ENCODE peak calls at places on chromosomes 16 and 17, in nine cellular contexts. K, B, O, U, X, Q, N, L and T are unnamed samples. For H3K27me3, the result is how much of the 10 kb centered on the place peaks cover.

GRCh38 chr16:14321542-14321941 is 250.4 kb downstream of the MRTFB start:
- DNase-seq in K (no peak), B (no peak), O (no peak), U (peak), X (peak), Q (no peak), N (peak), L (no peak), T (no peak)

GRCh38 chr17:54814371-54814770 is 86.3 kb upstream of the TOM1L1 start:
- DNase-seq in K (no peak), B (no peak), O (no peak), U (no peak), X (no peak), Q (no peak), N (no peak), L (no peak), T (no peak)

GRCh38 chr17:75975757-75976174 is 3.2 kb downstream of the ACOX1 start:
- DNase-seq in K (no peak), B (no peak), O (no peak), U (no peak), X (no peak), Q (no peak), N (no peak), L (no peak), T (no peak)

GRCh38 chr17:5638596-5638995 is 54.3 kb upstream of the NLRP1 start:
- DNase-seq in K (peak), B (no peak), O (no peak), U (no peak), X (no peak), Q (no peak), N (no peak), L (no peak), T (no peak)

GRCh38 chr16:35492225-35492624 is 2032.8 kb downstream of the TP53TG3F start:
- DNase-seq in K (no peak), B (no peak), O (no peak), U (no peak), X (no peak), Q (no peak), N (no peak), L (no peak), T (no peak)

GRCh38 chr17:18968945-18969887 is 17.3 kb downstream of the SLC5A10 start:
- DNase-seq in K (peak), B (no peak), O (no peak), U (no peak), X (peak), Q (no peak), N (no peak), L (no peak), T (peak)

GRCh38 chr17:42456223-42457106 is 2.2 kb upstream of the ATP6V0A1 start:
- DNase-seq in K (no peak), B (no peak), O (peak), U (no peak), X (no peak), Q (no peak), N (no peak), L (no peak), T (no peak)

GRCh38 chr17:45129426-45129939 is 2.8 kb downstream of the PLCD3 start:
- DNase-seq in K (no peak), B (no peak), O (no peak), U (no peak), X (peak), Q (no peak), N (peak), L (no peak), T (peak)

GRCh38 chr17:77515227-77515626 is 374.5 kb downstream of the SEC14L1 start:
- DNase-seq in K (no peak), B (no peak), O (no peak), U (no peak), X (no peak), Q (no peak), N (no peak), L (no peak), T (no peak)

GRCh38 chr16:1979271-1980025 is 1.8 kb downstream of the NOXO1 start:
- DNase-seq in K (peak), B (no peak), O (no peak), U (no peak), X (no peak), Q (no peak), N (no peak), L (no peak), T (peak)

GRCh38 chr16:1983544-1984346 is at the start of gene GFER:
- DNase-seq in K (peak), B (peak), O (no peak), U (peak), X (peak), Q (no peak), N (peak), L (peak), T (peak)

GRCh38 chr17:74202879-74203432 is 522 bp upstream of the RPL38 start:
- DNase-seq in K (peak), B (no peak), O (no peak), U (peak), X (no peak), Q (no peak), N (no peak), L (peak), T (no peak)

GRCh38 chr17:2081564-2081963 is 26.7 kb downstream of the HIC1 start:
- DNase-seq in K (peak), B (no peak), O (no peak), U (no peak), X (no peak), Q (no peak), N (no peak), L (no peak), T (no peak)

GRCh38 chr16:14325502-14325901 is 254.4 kb downstream of the MRTFB start:
- DNase-seq in K (no peak), B (no peak), O (no peak), U (no peak), X (no peak), Q (no peak), N (no peak), L (no peak), T (no peak)

GRCh38 chr17:6755281-6755680 is 565 bp upstream of the XAF1 start:
- DNase-seq in K (no peak), B (no peak), O (no peak), U (no peak), X (no peak), Q (no peak), N (peak), L (peak), T (no peak)

DNA sequence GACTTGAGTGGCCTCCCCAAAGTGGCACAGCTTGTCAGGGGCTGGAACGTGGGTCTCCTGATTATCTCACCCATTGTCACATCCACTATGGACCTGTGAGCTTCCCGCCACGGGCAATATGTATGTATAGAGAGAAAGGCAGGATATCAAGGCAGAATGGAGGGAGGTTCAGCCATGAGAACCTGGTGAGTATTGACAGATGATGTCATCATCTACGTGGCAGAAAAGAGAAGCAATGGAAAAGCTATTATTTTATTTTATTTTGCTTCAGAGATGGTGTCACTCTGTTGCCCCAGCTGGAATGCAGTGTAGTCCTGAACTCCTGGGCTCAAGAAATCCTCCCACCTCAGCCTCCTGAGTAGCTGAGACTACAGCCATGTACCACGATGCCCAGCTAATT is 13.4 kb upstream of the PDK2 start:
- DNase-seq in K (no peak), B (no peak), O (no peak), U (no peak), X (no peak), Q (no peak), N (no peak), L (no peak), T (no peak)
- H3K27ac ChIP-seq in K (no peak), B (no peak), O (no peak), U (no peak), X (no peak), Q (no peak), N (no peak), L (no peak), T (no peak)

DNA sequence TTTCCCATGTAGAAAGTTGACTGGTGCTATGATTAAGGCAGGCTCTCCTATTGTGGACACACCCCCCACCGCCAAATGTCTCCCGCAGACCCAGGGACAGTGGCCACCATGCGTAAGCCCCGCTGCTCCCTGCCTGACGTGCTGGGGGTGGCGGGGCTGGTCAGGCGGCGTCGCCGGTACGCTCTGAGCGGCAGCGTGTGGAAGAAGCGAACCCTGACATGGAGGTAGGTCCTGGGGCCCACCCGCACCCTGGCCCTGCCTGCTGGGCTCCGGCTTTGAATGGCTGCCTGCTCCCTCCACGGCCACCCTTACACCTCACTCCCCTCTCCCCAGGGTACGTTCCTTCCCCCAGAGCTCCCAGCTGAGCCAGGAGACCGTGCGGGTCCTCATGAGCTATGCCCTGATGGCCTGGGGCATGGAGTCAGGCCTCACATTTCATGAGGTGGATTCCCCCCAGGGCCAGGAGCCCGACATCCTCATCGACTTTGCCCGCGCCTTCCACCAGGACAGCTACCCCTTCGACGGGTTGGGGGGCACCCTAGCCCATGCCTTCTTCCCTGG is 3.6 kb downstream of the MMP25 start:
- DNase-seq in K (no peak), B (no peak), O (no peak), U (no peak), X (no peak), Q (no peak), N (no peak), L (no peak), T (no peak)
- H3K27me3 ChIP-seq in K (under half), B (under half), O (under half), U (half or more), X (under half), Q (half or more), N (under half), L (under half), T (under half)

GRCh38 chr17:82525712-82526111 is 6.2 kb downstream of the FOXK2 start:
- DNase-seq in K (no peak), B (no peak), O (no peak), U (no peak), X (no peak), Q (no peak), N (no peak), L (no peak), T (no peak)

GRCh38 chr17:82527893-82528292 is 8.4 kb downstream of the FOXK2 start:
- DNase-seq in K (no peak), B (no peak), O (no peak), U (no peak), X (no peak), Q (no peak), N (no peak), L (no peak), T (no peak)

GRCh38 chr17:82529914-82530300 is 10.4 kb downstream of the FOXK2 start:
- DNase-seq in K (no peak), B (no peak), O (no peak), U (no peak), X (no peak), Q (no peak), N (no peak), L (no peak), T (no peak)

GRCh38 chr17:82531431-82531881 is 11.9 kb downstream of the FOXK2 start:
- DNase-seq in K (peak), B (no peak), O (no peak), U (no peak), X (no peak), Q (no peak), N (no peak), L (no peak), T (no peak)

GRCh38 chr17:82528484-82529265 is 9.1 kb downstream of the FOXK2 start:
- DNase-seq in K (peak), B (peak), O (no peak), U (no peak), X (peak), Q (no peak), N (peak), L (peak), T (no peak)
- TF ChIP-seq CTCF in K (peak), B (peak), O (peak), U (no peak), X (peak), Q (peak), N (peak), L (no peak), T (no peak)

DNA sequence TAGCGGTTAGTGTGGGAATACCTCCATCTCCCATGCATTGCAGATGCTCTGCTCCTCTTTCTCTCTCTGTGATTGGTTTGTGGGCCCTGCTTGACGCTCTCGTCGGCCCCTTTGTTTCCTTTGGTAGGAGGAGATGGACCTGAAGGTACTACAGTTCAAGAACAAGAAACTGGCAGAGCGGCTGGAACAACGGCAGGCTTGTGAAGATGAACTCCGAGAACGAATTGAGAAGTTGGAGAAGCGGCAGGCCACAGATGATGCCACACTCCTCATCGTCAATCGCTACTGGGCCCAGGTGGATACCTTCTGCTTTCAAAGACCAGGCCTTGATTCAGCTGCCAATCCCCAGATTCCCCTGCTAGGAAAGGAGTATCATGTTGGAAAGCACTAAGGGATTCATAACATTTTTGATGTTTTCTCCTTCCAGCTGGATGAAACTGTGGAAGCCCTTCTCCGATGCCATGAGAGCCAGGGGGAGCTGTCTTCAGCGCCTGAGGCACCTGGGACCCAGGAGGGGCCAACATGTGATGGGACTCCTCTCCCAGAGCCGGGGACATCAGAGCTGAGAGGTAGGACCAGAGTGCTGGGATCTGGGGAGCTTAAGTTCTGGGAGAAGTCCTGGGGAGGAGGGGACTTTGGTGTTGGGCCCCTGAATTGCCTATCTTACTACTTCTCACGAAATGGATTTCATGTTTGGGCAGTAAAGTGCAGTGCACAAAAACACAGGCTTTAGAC is 1.0 kb downstream of the RNF40 start:
- DNase-seq in K (no peak), B (no peak), O (no peak), U (peak), X (no peak), Q (no peak), N (no peak), L (no peak), T (no peak)
- H3K27ac ChIP-seq in K (no peak), B (peak), O (peak), U (peak), X (peak), Q (peak), N (peak), L (peak), T (no peak)

GRCh38 chr16:54282923-54283734 is 3.5 kb downstream of the IRX3 start:
- DNase-seq in K (no peak), B (no peak), O (no peak), U (no peak), X (no peak), Q (no peak), N (no peak), L (no peak), T (no peak)
- H3K27me3 ChIP-seq in K (under half), B (under half), O (under half), U (half or more), X (half or more), Q (half or more), N (under half), L (under half), T (half or more)

GRCh38 chr17:8250101-8250500 is 1.0 kb downstream of the PFAS start:
- DNase-seq in K (peak), B (no peak), O (no peak), U (no peak), X (no peak), Q (no peak), N (no peak), L (no peak), T (no peak)
- TF ChIP-seq CTCF in K (no peak), B (no peak), O (no peak), U (no peak), X (no peak), Q (no peak), N (no peak), L (no peak), T (no peak)